ENCODE peak calls at places on chromosomes 5 and 9, in ten cellular contexts. One of them, this sample, is unnamed.

GRCh38 chr9:105425817-105426433 is 21.9 kb upstream of the FSD1L start:
- DNase-seq in GM10248: peak
- DNase-seq in GM23338: peak
- DNase-seq in fibroblast of pulmonary artery: peak
- DNase-seq in lower lobe of right lung: no peak
- DNase-seq in foreskin keratinocyte: no peak
- DNase-seq in PC-9: no peak
- DNase-seq in ascending aorta: no peak
- DNase-seq in mesothelial cell of epicardium: no peak
- DNase-seq in fibroblast of mammary gland: peak
- DNase-seq in this sample: no peak

GRCh38 chr9:89558948-89559347 is 45.9 kb upstream of the GADD45G start:
- DNase-seq in lower lobe of right lung: no peak
- DNase-seq in mesothelial cell of epicardium: no peak
- DNase-seq in GM23338: no peak
- DNase-seq in PC-9: no peak
- DNase-seq in fibroblast of pulmonary artery: no peak
- DNase-seq in fibroblast of mammary gland: no peak
- DNase-seq in foreskin keratinocyte: no peak
- DNase-seq in ascending aorta: no peak
- DNase-seq in GM10248: no peak
- DNase-seq in this sample: no peak

GRCh38 chr5:32421075-32421474 is 23.5 kb downstream of the ZFR start:
- DNase-seq in GM23338: no peak
- DNase-seq in foreskin keratinocyte: no peak
- DNase-seq in PC-9: no peak
- DNase-seq in ascending aorta: no peak
- DNase-seq in GM10248: no peak
- DNase-seq in fibroblast of pulmonary artery: no peak
- DNase-seq in mesothelial cell of epicardium: no peak
- DNase-seq in fibroblast of mammary gland: no peak
- DNase-seq in lower lobe of right lung: no peak
- DNase-seq in this sample: no peak

GRCh38 chr5:5617024-5617423 is 194.5 kb downstream of the ICE1 start:
- DNase-seq in lower lobe of right lung: no peak
- DNase-seq in GM23338: no peak
- DNase-seq in GM10248: no peak
- DNase-seq in fibroblast of pulmonary artery: no peak
- DNase-seq in fibroblast of mammary gland: no peak
- DNase-seq in foreskin keratinocyte: no peak
- DNase-seq in PC-9: no peak
- DNase-seq in mesothelial cell of epicardium: no peak
- DNase-seq in ascending aorta: no peak
- DNase-seq in this sample: no peak

GRCh38 chr9:136847827-136848392 is 1.3 kb upstream of the PHPT1 start:
- DNase-seq in GM23338: peak
- DNase-seq in lower lobe of right lung: peak
- DNase-seq in GM10248: peak
- DNase-seq in fibroblast of mammary gland: peak
- DNase-seq in PC-9: peak
- DNase-seq in fibroblast of pulmonary artery: peak
- DNase-seq in ascending aorta: peak
- DNase-seq in foreskin keratinocyte: peak
- DNase-seq in mesothelial cell of epicardium: no peak
- DNase-seq in this sample: no peak

GRCh38 chr9:93365427-93366118 is 85.9 kb upstream of the FAM120A start:
- DNase-seq in ascending aorta: no peak
- DNase-seq in fibroblast of pulmonary artery: no peak
- DNase-seq in lower lobe of right lung: no peak
- DNase-seq in GM10248: no peak
- DNase-seq in foreskin keratinocyte: no peak
- DNase-seq in GM23338: peak
- DNase-seq in mesothelial cell of epicardium: no peak
- DNase-seq in fibroblast of mammary gland: no peak
- DNase-seq in PC-9: no peak
- DNase-seq in this sample: no peak

GRCh38 chr5:112492291-112492690 is 73.2 kb upstream of the EPB41L4A start:
- DNase-seq in lower lobe of right lung: peak
- DNase-seq in ascending aorta: no peak
- DNase-seq in PC-9: peak
- DNase-seq in GM10248: peak
- DNase-seq in foreskin keratinocyte: peak
- DNase-seq in fibroblast of pulmonary artery: peak
- DNase-seq in mesothelial cell of epicardium: no peak
- DNase-seq in GM23338: peak
- DNase-seq in fibroblast of mammary gland: peak
- DNase-seq in this sample: no peak

GRCh38 chr9:96318921-96319560 is 17.1 kb upstream of the HSD17B3 start:
- DNase-seq in ascending aorta: no peak
- DNase-seq in PC-9: no peak
- DNase-seq in mesothelial cell of epicardium: no peak
- DNase-seq in GM23338: no peak
- DNase-seq in GM10248: no peak
- DNase-seq in foreskin keratinocyte: no peak
- DNase-seq in fibroblast of pulmonary artery: no peak
- DNase-seq in lower lobe of right lung: no peak
- DNase-seq in fibroblast of mammary gland: no peak
- DNase-seq in this sample: no peak

GRCh38 chr9:128344931-128345605 is 4.7 kb downstream of the SLC27A4 start:
- DNase-seq in ascending aorta: no peak
- DNase-seq in lower lobe of right lung: no peak
- DNase-seq in PC-9: no peak
- DNase-seq in mesothelial cell of epicardium: no peak
- DNase-seq in fibroblast of mammary gland: no peak
- DNase-seq in GM10248: no peak
- DNase-seq in GM23338: peak
- DNase-seq in fibroblast of pulmonary artery: no peak
- DNase-seq in foreskin keratinocyte: no peak
- DNase-seq in this sample: no peak

GRCh38 chr9:93761822-93762221 is 185.4 kb downstream of the PHF2 start:
- DNase-seq in GM23338: no peak
- DNase-seq in GM10248: no peak
- DNase-seq in foreskin keratinocyte: no peak
- DNase-seq in lower lobe of right lung: no peak
- DNase-seq in mesothelial cell of epicardium: no peak
- DNase-seq in ascending aorta: no peak
- DNase-seq in fibroblast of mammary gland: no peak
- DNase-seq in fibroblast of pulmonary artery: no peak
- DNase-seq in PC-9: no peak
- DNase-seq in this sample: no peak

GRCh38 chr5:43016217-43016779 is 23.8 kb downstream of the ANXA2R start:
- DNase-seq in GM10248: no peak
- DNase-seq in fibroblast of pulmonary artery: no peak
- DNase-seq in lower lobe of right lung: no peak
- DNase-seq in mesothelial cell of epicardium: no peak
- DNase-seq in GM23338: no peak
- DNase-seq in ascending aorta: no peak
- DNase-seq in foreskin keratinocyte: no peak
- DNase-seq in fibroblast of mammary gland: no peak
- DNase-seq in PC-9: no peak
- DNase-seq in this sample: no peak

GRCh38 chr5:43019293-43019614 is 20.9 kb downstream of the ANXA2R start:
- DNase-seq in GM23338: no peak
- DNase-seq in GM10248: no peak
- DNase-seq in fibroblast of pulmonary artery: no peak
- DNase-seq in lower lobe of right lung: no peak
- DNase-seq in PC-9: no peak
- DNase-seq in mesothelial cell of epicardium: no peak
- DNase-seq in fibroblast of mammary gland: no peak
- DNase-seq in ascending aorta: no peak
- DNase-seq in foreskin keratinocyte: no peak
- DNase-seq in this sample: no peak

GRCh38 chr5:43019615-43020293 is 20.4 kb downstream of the ANXA2R start:
- DNase-seq in GM10248: peak
- DNase-seq in mesothelial cell of epicardium: no peak
- DNase-seq in ascending aorta: no peak
- DNase-seq in foreskin keratinocyte: peak
- DNase-seq in PC-9: peak
- DNase-seq in fibroblast of pulmonary artery: peak
- DNase-seq in GM23338: peak
- DNase-seq in fibroblast of mammary gland: peak
- DNase-seq in lower lobe of right lung: peak
- DNase-seq in this sample: no peak

GRCh38 chr5:43020294-43020711 is 19.8 kb downstream of the ANXA2R start:
- DNase-seq in fibroblast of mammary gland: peak
- DNase-seq in GM23338: peak
- DNase-seq in ascending aorta: no peak
- DNase-seq in lower lobe of right lung: no peak
- DNase-seq in PC-9: peak
- DNase-seq in GM10248: no peak
- DNase-seq in fibroblast of pulmonary artery: no peak
- DNase-seq in mesothelial cell of epicardium: no peak
- DNase-seq in foreskin keratinocyte: no peak
- DNase-seq in this sample: no peak

DNA sequence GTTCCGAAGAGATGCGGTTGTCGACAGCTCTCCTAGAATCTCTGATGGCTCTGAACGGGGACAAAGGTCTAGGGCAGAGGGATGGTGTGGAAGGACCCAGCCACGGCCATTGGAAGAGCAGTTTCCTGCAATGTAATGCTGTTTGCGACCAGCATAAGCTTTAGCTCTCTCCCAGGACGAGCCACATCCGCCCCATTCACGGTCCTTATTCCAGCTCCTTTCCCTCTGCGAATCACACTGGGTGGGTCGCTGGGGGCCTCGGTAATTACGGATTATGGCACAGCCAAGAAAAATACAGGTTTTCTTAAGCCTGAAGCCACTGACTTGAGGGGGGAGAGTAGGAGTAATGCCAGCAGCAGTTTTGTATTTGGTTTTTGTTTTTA is 22.7 kb downstream of the ANXA2R start:
- DNase-seq in foreskin keratinocyte: no peak
- DNase-seq in mesothelial cell of epicardium: no peak
- DNase-seq in lower lobe of right lung: no peak
- DNase-seq in fibroblast of mammary gland: peak
- DNase-seq in fibroblast of pulmonary artery: peak
- DNase-seq in ascending aorta: no peak
- DNase-seq in GM23338: no peak
- DNase-seq in PC-9: no peak
- DNase-seq in GM10248: no peak
- DNase-seq in this sample: no peak
- TF ChIP-seq CTCF in foreskin keratinocyte: no peak
- TF ChIP-seq CTCF in mesothelial cell of epicardium: no peak
- TF ChIP-seq CTCF in lower lobe of right lung: no peak
- TF ChIP-seq CTCF in fibroblast of mammary gland: no peak
- TF ChIP-seq CTCF in fibroblast of pulmonary artery: no peak
- TF ChIP-seq CTCF in ascending aorta: no peak
- TF ChIP-seq CTCF in GM23338: no peak
- TF ChIP-seq CTCF in PC-9: no peak
- TF ChIP-seq CTCF in GM10248: no peak
- TF ChIP-seq CTCF in this sample: no peak

DNA sequence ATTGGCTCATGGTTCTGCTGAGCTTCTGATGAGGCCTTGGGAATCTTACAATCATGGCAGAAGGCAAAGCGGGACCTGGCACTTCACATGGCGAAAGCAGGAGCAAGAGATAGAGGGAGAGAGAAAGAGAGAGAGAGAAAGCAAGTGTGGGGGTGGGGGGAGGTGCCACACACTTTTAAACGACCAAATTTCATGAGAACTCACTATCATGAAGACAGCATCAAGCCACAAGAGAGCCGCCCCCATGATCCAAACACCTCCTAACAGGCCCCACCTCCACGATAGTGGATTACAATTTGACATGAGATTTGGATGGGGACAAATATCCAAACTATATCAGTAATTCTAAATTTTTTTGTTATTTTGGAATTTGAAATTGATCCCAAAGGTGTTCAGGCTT is 553.9 kb downstream of the PRR16 start:
- DNase-seq in GM23338: no peak
- DNase-seq in GM10248: no peak
- DNase-seq in fibroblast of mammary gland: no peak
- DNase-seq in foreskin keratinocyte: no peak
- DNase-seq in fibroblast of pulmonary artery: no peak
- DNase-seq in lower lobe of right lung: no peak
- DNase-seq in mesothelial cell of epicardium: no peak
- DNase-seq in PC-9: no peak
- DNase-seq in ascending aorta: no peak
- DNase-seq in this sample: no peak
- TF ChIP-seq CTCF in GM23338: no peak
- TF ChIP-seq CTCF in GM10248: no peak
- TF ChIP-seq CTCF in fibroblast of mammary gland: no peak
- TF ChIP-seq CTCF in foreskin keratinocyte: no peak
- TF ChIP-seq CTCF in fibroblast of pulmonary artery: no peak
- TF ChIP-seq CTCF in lower lobe of right lung: no peak
- TF ChIP-seq CTCF in mesothelial cell of epicardium: no peak
- TF ChIP-seq CTCF in PC-9: no peak
- TF ChIP-seq CTCF in ascending aorta: no peak
- TF ChIP-seq CTCF in this sample: no peak

DNA sequence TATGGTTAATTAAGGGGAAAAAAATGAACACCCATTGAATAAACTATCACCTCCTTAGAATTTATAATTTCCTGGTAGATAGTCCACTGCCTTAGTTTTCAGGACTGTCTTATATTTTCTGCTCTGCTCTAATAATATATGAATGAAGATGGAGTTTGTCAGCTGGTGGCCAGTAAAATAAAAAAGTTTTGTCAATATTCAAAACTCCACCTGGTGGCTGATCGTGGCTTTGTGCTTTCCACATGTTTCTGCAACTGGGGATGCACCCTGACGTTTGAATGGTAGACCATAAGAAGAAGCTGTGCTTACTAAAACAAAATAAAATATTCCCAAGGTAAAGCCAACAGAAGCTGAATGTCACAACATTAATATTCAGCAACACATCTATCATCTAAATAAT is 286.6 kb upstream of the IZUMO3 start:
- DNase-seq in fibroblast of mammary gland: peak
- DNase-seq in GM23338: peak
- DNase-seq in ascending aorta: no peak
- DNase-seq in mesothelial cell of epicardium: no peak
- DNase-seq in lower lobe of right lung: no peak
- DNase-seq in fibroblast of pulmonary artery: no peak
- DNase-seq in GM10248: no peak
- DNase-seq in foreskin keratinocyte: no peak
- DNase-seq in PC-9: no peak
- DNase-seq in this sample: no peak
- TF ChIP-seq CTCF in fibroblast of mammary gland: peak
- TF ChIP-seq CTCF in GM23338: peak
- TF ChIP-seq CTCF in ascending aorta: no peak
- TF ChIP-seq CTCF in mesothelial cell of epicardium: peak
- TF ChIP-seq CTCF in lower lobe of right lung: no peak
- TF ChIP-seq CTCF in fibroblast of pulmonary artery: no peak
- TF ChIP-seq CTCF in GM10248: no peak
- TF ChIP-seq CTCF in foreskin keratinocyte: peak
- TF ChIP-seq CTCF in PC-9: peak
- TF ChIP-seq CTCF in this sample: peak

DNA sequence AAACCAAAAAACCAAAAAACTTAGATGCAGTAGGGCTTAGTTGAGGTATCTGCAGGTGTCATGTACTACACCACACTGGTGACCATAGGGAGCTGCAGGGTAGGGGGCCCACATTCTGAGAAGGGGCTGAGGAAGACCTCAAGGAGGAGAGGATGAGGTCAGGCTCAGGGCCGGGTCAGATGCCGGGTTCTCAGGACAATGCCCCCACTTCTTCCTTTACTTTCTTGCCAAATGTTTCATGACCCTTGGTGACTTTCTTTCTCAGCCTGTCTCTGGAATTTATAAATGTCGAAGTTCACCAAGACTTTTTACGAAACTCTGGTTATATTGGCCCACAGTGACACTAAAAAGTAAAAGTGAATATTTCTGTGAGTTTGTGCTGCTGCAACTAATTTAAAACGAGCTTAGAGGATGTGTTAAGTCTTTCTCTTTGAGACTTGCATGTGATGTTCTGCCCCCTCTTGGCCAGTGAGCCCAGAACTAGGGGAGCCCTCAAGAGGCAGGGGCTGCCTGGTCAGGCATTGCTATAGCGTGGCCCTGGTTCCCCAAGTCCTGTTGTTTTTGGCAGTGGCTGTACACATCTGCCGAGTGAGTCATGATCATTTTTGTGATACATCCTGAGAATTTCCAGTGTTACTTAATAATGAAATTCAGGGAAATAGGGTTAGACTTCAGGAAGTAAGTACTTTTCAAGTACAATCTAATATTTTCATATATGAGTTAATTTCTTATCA is 11.2 kb downstream of the ACO1 start:
- DNase-seq in fibroblast of pulmonary artery: peak
- DNase-seq in mesothelial cell of epicardium: no peak
- DNase-seq in fibroblast of mammary gland: peak
- DNase-seq in GM23338: peak
- DNase-seq in PC-9: no peak
- DNase-seq in ascending aorta: no peak
- DNase-seq in lower lobe of right lung: no peak
- DNase-seq in foreskin keratinocyte: peak
- DNase-seq in GM10248: no peak
- DNase-seq in this sample: no peak
- TF ChIP-seq CTCF in fibroblast of pulmonary artery: peak
- TF ChIP-seq CTCF in mesothelial cell of epicardium: no peak
- TF ChIP-seq CTCF in fibroblast of mammary gland: peak
- TF ChIP-seq CTCF in GM23338: peak
- TF ChIP-seq CTCF in PC-9: no peak
- TF ChIP-seq CTCF in ascending aorta: no peak
- TF ChIP-seq CTCF in lower lobe of right lung: no peak
- TF ChIP-seq CTCF in foreskin keratinocyte: peak
- TF ChIP-seq CTCF in GM10248: no peak
- TF ChIP-seq CTCF in this sample: no peak